ENCODE peak calls at places on chromosomes 13 and 19, in five cellular contexts. H is sigmoid colon, Q is AG04450, O is A549, V is astrocyte. R is an unnamed sample.

GRCh38 chr19:2661615-2662014 is 40.9 kb downstream of the GNG7 start:
- DNase-seq in H (no peak), V (no peak), Q (no peak), O (no peak), R (no peak)

GRCh38 chr19:49855676-49856573 is 5.0 kb downstream of the PTOV1 start:
- DNase-seq in H (no peak), V (no peak), Q (no peak), O (no peak), R (no peak)

GRCh38 chr19:13103585-13103923 is 896 bp upstream of the LYL1 start:
- DNase-seq in V (no peak), H (no peak), Q (no peak), O (no peak), R (no peak)

GRCh38 chr13:32548837-32549236 is 10.2 kb upstream of the N4BP2L2 start:
- DNase-seq in O (no peak), Q (peak), H (no peak), V (no peak), R (peak)

GRCh38 chr19:2055871-2056809 is 5.1 kb upstream of the MKNK2 start:
- DNase-seq in H (peak), O (no peak), Q (no peak), V (peak), R (peak)

GRCh38 chr19:16449330-16449961 is 22.3 kb downstream of the EPS15L1 start:
- DNase-seq in H (no peak), O (no peak), Q (no peak), V (peak), R (no peak)

GRCh38 chr13:33353210-33353609 is 67.7 kb upstream of the STARD13 start:
- DNase-seq in Q (no peak), V (no peak), O (no peak), H (peak), R (peak)

GRCh38 chr13:33213024-33213795 is 72.3 kb downstream of the STARD13 start:
- DNase-seq in V (peak), O (no peak), H (no peak), Q (no peak), R (no peak)

GRCh38 chr13:94658926-94659649 is 53.3 kb downstream of the SOX21 start:
- DNase-seq in V (no peak), H (no peak), Q (no peak), O (peak), R (no peak)

GRCh38 chr19:35756373-35757230 is at the start of gene HSPB6:
- DNase-seq in O (no peak), H (peak), V (peak), Q (no peak), R (peak)

GRCh38 chr19:21608571-21608970 is 103.2 kb downstream of the ZNF429 start:
- DNase-seq in V (no peak), O (no peak), H (no peak), Q (no peak), R (no peak)

GRCh38 chr13:43126420-43126819 is 103.0 kb downstream of the DNAJC15 start:
- DNase-seq in Q (no peak), H (no peak), O (no peak), V (no peak), R (no peak)

GRCh38 chr19:8397291-8397690 is 7.1 kb downstream of the RAB11B start:
- DNase-seq in H (no peak), V (no peak), O (no peak), Q (no peak), R (no peak)

GRCh38 chr13:94656766-94657165 is 55.1 kb downstream of the GPR180 start:
- DNase-seq in Q (peak), H (no peak), V (peak), O (peak), R (peak)

GRCh38 chr19:3396881-3397265 is 30.5 kb downstream of the NFIC start:
- DNase-seq in H (no peak), O (no peak), V (no peak), Q (no peak), R (no peak)

GRCh38 chr13:81872581-81872980 is 1531.7 kb upstream of the SPRY2 start:
- DNase-seq in H (no peak), Q (no peak), V (no peak), O (no peak), R (no peak)

GRCh38 chr13:47858042-47858677 is 142.9 kb downstream of the SUCLA2 start:
- DNase-seq in Q (no peak), H (no peak), O (no peak), V (no peak), R (no peak)

GRCh38 chr13:92590503-92590908 is 636.1 kb upstream of the GPC6 start:
- DNase-seq in Q (no peak), H (no peak), V (peak), O (no peak), R (peak)

GRCh38 chr19:39402417-39403297 is 4.0 kb upstream of the ZFP36 start:
- DNase-seq in Q (peak), V (peak), H (peak), O (peak), R (peak)

GRCh38 chr19:51507209-51507608 is 5.6 kb upstream of the SIGLEC12 start:
- DNase-seq in O (no peak), V (no peak), H (no peak), Q (no peak), R (no peak)

GRCh38 chr19:29841209-29841558 is 29.4 kb downstream of the CCNE1 start:
- DNase-seq in O (no peak), H (peak), V (no peak), Q (no peak), R (no peak)

GRCh38 chr19:15154002-15154612 is 46.7 kb downstream of the NOTCH3 start:
- DNase-seq in O (peak), Q (no peak), V (no peak), H (peak), R (peak)

GRCh38 chr13:28655566-28655965 is 3.4 kb upstream of the POMP start:
- DNase-seq in H (no peak), Q (no peak), O (no peak), V (peak), R (peak)

GRCh38 chr19:15248648-15249559 is 16.7 kb upstream of the EPHX3 start:
- DNase-seq in O (peak), Q (peak), H (peak), V (peak), R (peak)

GRCh38 chr13:46143239-46143701 is 38.4 kb upstream of the CPB2 start:
- DNase-seq in V (no peak), H (no peak), O (no peak), Q (no peak), R (no peak)

GRCh38 chr19:48558018-48558684 is 6.2 kb downstream of the SULT2B1 start:
- DNase-seq in H (no peak), V (peak), O (peak), Q (no peak), R (peak)

GRCh38 chr13:102227696-102228095 is 174.2 kb downstream of the FGF14 start:
- DNase-seq in O (no peak), H (no peak), Q (no peak), V (no peak), R (no peak)

GRCh38 chr13:98265669-98266551 is 88.8 kb upstream of the RNF113B start:
- DNase-seq in H (no peak), Q (no peak), O (no peak), V (peak), R (no peak)

GRCh38 chr13:91278291-91278690 is 69.2 kb upstream of the MIR17HG start:
- DNase-seq in O (no peak), H (no peak), Q (no peak), V (no peak), R (no peak)

GRCh38 chr13:91280806-91281205 is 66.7 kb upstream of the MIR17HG start:
- DNase-seq in Q (no peak), O (no peak), H (no peak), V (no peak), R (peak)

GRCh38 chr13:91277013-91277676 is 70.3 kb upstream of the MIR17HG start:
- DNase-seq in V (no peak), H (no peak), Q (no peak), O (no peak), R (no peak)

GRCh38 chr13:91273675-91274074 is 73.8 kb upstream of the MIR17HG start:
- DNase-seq in V (no peak), H (no peak), Q (no peak), O (no peak), R (no peak)

DNA sequence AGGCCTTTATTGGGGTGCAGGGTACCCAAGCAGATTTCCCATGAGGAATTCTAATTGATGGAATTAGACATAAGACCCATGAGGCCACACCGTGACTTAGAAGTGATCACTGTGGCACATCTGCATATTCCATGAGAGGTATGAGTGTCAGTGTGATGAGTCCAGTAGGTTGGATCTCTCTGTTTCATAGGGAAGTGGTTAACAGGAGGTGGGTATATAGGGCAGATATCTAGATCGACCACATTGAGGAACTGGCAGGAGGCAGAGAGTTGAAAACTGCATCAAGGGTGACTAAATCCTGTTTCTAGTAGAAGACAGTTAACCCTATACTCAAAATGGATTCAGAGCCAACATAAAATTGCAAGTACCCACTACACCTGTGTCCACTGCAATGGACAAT is 68.6 kb upstream of the MIR17HG start:
- DNase-seq in Q (no peak), V (no peak), O (no peak), H (no peak), R (no peak)
- TF ChIP-seq CTCF in Q (no peak), V (no peak), O (no peak), H (no peak), R (no peak)

GRCh38 chr19:55443045-55443823 is at the start of gene SHISA7:
- DNase-seq in H (no peak), V (no peak), O (no peak), Q (no peak), R (no peak)
- TF ChIP-seq CTCF in H (no peak), V (no peak), O (no peak), Q (no peak), R (no peak)

DNA sequence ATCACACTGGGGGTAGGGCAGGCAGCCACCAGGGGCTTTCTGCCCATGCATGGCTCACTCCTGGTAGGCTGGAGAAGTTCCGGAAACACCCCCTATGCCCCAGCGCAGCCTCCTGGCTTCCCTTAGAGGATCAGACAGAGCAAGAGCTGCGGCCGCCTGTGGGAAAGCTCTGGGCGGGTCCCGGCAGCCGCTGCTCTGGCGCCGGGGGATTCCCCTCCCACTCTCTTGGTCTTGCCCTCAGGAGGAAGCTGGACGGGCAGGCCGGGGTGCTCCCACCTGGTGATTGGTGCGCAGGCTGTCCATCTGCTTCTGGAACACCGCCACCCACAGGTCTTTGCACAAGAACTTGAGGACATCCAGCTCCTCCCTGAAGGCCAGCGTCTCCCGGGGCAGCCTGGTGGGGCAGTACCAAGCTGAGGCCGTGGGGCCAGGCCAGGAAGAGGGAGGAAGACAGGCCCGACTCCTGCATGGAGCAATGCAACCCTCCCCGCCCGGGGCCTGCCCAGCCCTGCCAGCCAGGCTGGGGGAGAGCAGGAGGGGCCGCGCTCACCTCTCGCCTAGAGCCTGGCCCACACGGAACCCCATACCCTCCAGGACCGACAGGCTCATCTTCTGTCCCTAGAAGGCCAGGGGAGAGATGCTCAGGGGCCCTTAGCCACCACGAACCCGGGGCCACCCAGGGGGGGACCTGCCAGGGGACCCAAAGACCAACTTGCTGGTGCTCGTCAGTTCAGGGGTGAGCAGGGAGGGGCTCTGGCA is 4.0 kb upstream of the NKPD1 start:
- DNase-seq in Q (no peak), H (no peak), V (peak), O (no peak), R (peak)
- TF ChIP-seq CTCF in Q (no peak), H (no peak), V (no peak), O (no peak), R (peak)

DNA sequence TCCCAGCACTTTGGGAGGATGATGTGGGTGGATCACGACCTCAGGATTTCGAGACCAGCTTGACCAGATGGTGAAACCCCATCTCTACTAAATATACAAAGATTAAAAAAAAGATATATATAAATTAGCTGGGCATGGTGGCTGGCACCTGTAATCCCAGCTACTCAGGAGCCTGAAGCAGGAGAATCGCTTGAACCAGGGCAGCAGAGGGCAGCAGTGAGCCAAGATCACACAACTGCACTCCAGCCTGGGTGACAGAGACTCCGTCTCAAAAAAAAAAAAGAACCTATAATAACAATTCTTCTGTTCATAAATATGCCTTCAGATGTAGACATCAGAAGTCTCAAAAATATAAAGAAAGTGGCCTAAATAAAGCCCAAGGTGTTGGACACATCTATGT is 7.6 kb downstream of the ZNF737 start:
- DNase-seq in H (no peak), Q (no peak), O (no peak), V (no peak), R (no peak)
- TF ChIP-seq CTCF in H (no peak), Q (no peak), O (no peak), V (no peak), R (no peak)

R was measured in fibroblast of pulmonary artery.